ENCODE peak calls at places on chromosomes 2 and 18, in nine cellular contexts. A is A549, F is GM23248, D is aorta, C is tibial artery, B is fibroblast of lung, Y is HL-60, X is substantia nigra, S is neuronal stem cell. N is an unnamed sample.

GRCh38 chr2:236516708-236517107 is 52.9 kb upstream of the ACKR3 start:
- DNase-seq in D (no peak), S (no peak), X (no peak), Y (no peak), C (no peak), A (no peak), F (no peak), B (no peak), N (no peak)

GRCh38 chr2:54482725-54483124 is 26.6 kb downstream of the SPTBN1 start:
- DNase-seq in B (peak), X (no peak), S (peak), Y (no peak), A (no peak), F (peak), C (peak), D (peak), N (no peak)

GRCh38 chr2:218644721-218645120 is 14.7 kb downstream of the ZNF142 start:
- DNase-seq in D (peak), X (no peak), S (no peak), Y (no peak), B (no peak), C (no peak), F (no peak), A (no peak), N (no peak)

GRCh38 chr18:8546677-8547076 is 62.6 kb upstream of the RAB12 start:
- DNase-seq in S (no peak), C (no peak), Y (no peak), D (no peak), A (no peak), X (no peak), B (no peak), F (no peak), N (no peak)

GRCh38 chr2:136013962-136014361 is 28.5 kb upstream of the DARS1 start:
- DNase-seq in B (no peak), X (no peak), C (no peak), D (no peak), A (no peak), F (no peak), Y (no peak), S (no peak), N (no peak)

GRCh38 chr18:76145968-76146367 is 349.1 kb downstream of the ZNF516 start:
- DNase-seq in B (no peak), D (no peak), S (no peak), A (no peak), C (no peak), Y (no peak), X (no peak), F (no peak), N (no peak)

GRCh38 chr2:10162586-10163497 is 40.3 kb downstream of the RRM2 start:
- DNase-seq in Y (no peak), X (peak), D (no peak), C (no peak), B (no peak), A (no peak), F (no peak), S (peak), N (no peak)

GRCh38 chr18:10591891-10592290 is 66.1 kb downstream of the NAPG start:
- DNase-seq in S (no peak), A (no peak), Y (no peak), F (no peak), C (no peak), B (no peak), X (no peak), D (no peak), N (no peak)

GRCh38 chr2:168526641-168527040 is 70.6 kb downstream of the CERS6 start:
- DNase-seq in S (no peak), B (peak), D (no peak), C (peak), X (no peak), A (no peak), Y (no peak), F (peak), N (no peak)

GRCh38 chr2:210169871-210170441 is 1.3 kb downstream of the KANSL1L start:
- DNase-seq in A (no peak), S (no peak), F (peak), X (no peak), D (no peak), C (no peak), B (peak), Y (peak), N (no peak)

GRCh38 chr2:69013837-69014796 is 1.1 kb downstream of the ANTXR1 start:
- DNase-seq in F (peak), S (no peak), D (no peak), B (peak), X (no peak), C (no peak), A (no peak), Y (no peak), N (no peak)

GRCh38 chr2:144682248-144682647 is 162.3 kb upstream of the ZEB2 start:
- DNase-seq in C (no peak), F (no peak), Y (no peak), S (no peak), D (no peak), B (no peak), X (no peak), A (no peak), N (no peak)

GRCh38 chr2:51027968-51028367 is 4.0 kb downstream of the NRXN1 start:
- DNase-seq in Y (no peak), X (no peak), D (no peak), A (no peak), B (no peak), C (no peak), S (no peak), F (no peak), N (no peak)

GRCh38 chr2:207092803-207093202 is 72.9 kb downstream of the KLF7 start:
- DNase-seq in S (no peak), C (no peak), X (no peak), F (no peak), B (peak), Y (no peak), A (no peak), D (no peak), N (no peak)

GRCh38 chr2:207332473-207333212 is 166.9 kb upstream of the KLF7 start:
- DNase-seq in B (no peak), A (no peak), X (no peak), S (no peak), F (no peak), C (no peak), Y (no peak), D (no peak), N (no peak)

GRCh38 chr2:32357545-32358482 is 991 bp downstream of the BIRC6 start:
- DNase-seq in A (no peak), D (peak), S (peak), C (peak), B (peak), F (peak), Y (peak), X (peak), N (peak)

GRCh38 chr18:63451774-63452173 is 25.0 kb upstream of the SERPINB5 start:
- DNase-seq in S (no peak), A (no peak), Y (no peak), F (peak), X (no peak), C (no peak), B (peak), D (no peak), N (no peak)

GRCh38 chr2:194526121-194526520 is 1130.9 kb upstream of the SLC39A10 start:
- DNase-seq in B (no peak), Y (no peak), D (no peak), S (no peak), F (no peak), X (no peak), C (no peak), A (no peak), N (no peak)

GRCh38 chr2:150485114-150485870 is 2.2 kb downstream of the RND3 start:
- DNase-seq in B (peak), C (peak), S (peak), A (peak), X (peak), D (peak), Y (no peak), F (peak), N (peak)

GRCh38 chr2:113263546-113263945 is 15.2 kb downstream of the PAX8 start:
- DNase-seq in X (no peak), C (no peak), B (no peak), S (no peak), D (no peak), A (no peak), Y (no peak), F (no peak), N (no peak)

GRCh38 chr2:43472527-43473194 is 123.2 kb downstream of the THADA start:
- DNase-seq in C (no peak), X (no peak), D (no peak), A (no peak), F (no peak), Y (no peak), S (no peak), B (no peak), N (no peak)

GRCh38 chr2:43220982-43221659 is 5.3 kb downstream of the ZFP36L2 start:
- DNase-seq in S (peak), F (peak), A (no peak), C (peak), Y (peak), X (no peak), B (peak), D (peak), N (peak)

GRCh38 chr2:28401411-28401810 is 8.8 kb downstream of the FOSL2 start:
- DNase-seq in S (no peak), B (no peak), X (no peak), A (no peak), D (peak), Y (no peak), F (peak), C (no peak), N (no peak)

GRCh38 chr2:237280937-237281336 is 133.0 kb downstream of the COL6A3 start:
- DNase-seq in F (peak), B (no peak), A (no peak), X (no peak), D (no peak), S (no peak), C (no peak), Y (no peak), N (no peak)

GRCh38 chr2:73986085-73986680 is 1.5 kb downstream of the TET3 start:
- DNase-seq in A (no peak), X (no peak), C (no peak), Y (no peak), S (no peak), F (no peak), B (no peak), D (no peak), N (no peak)

GRCh38 chr2:170747921-170748320 is 22.3 kb upstream of the ERICH2 start:
- DNase-seq in F (peak), X (no peak), D (no peak), Y (no peak), C (no peak), S (no peak), A (no peak), B (peak), N (no peak)

GRCh38 chr2:98917031-98917459 is 19.0 kb downstream of the CRACDL start:
- DNase-seq in A (peak), F (peak), S (no peak), B (peak), Y (no peak), D (no peak), X (no peak), C (peak), N (no peak)

GRCh38 chr18:49866680-49867079 is 53.3 kb upstream of the ACAA2 start:
- DNase-seq in S (no peak), A (no peak), D (no peak), F (no peak), Y (no peak), B (no peak), C (no peak), X (no peak), N (no peak)

GRCh38 chr2:241443486-241444223 is 64.7 kb downstream of the STK25 start:
- DNase-seq in F (peak), S (no peak), D (no peak), C (no peak), A (no peak), B (peak), X (no peak), Y (peak), N (peak)

GRCh38 chr2:158255257-158255656 is 153.6 kb downstream of the UPP2 start:
- DNase-seq in C (no peak), F (no peak), D (no peak), Y (no peak), A (no peak), S (no peak), B (no peak), X (no peak), N (no peak)

GRCh38 chr2:47379384-47379783 is 23.6 kb upstream of the MSH2 start:
- DNase-seq in X (no peak), D (no peak), S (no peak), A (no peak), F (no peak), C (no peak), B (no peak), Y (no peak), N (no peak)

GRCh38 chr18:76619342-76620315 is 124.6 kb upstream of the ZNF516 start:
- DNase-seq in A (no peak), S (peak), Y (peak), X (peak), B (peak), D (peak), C (peak), F (peak), N (peak)

DNA sequence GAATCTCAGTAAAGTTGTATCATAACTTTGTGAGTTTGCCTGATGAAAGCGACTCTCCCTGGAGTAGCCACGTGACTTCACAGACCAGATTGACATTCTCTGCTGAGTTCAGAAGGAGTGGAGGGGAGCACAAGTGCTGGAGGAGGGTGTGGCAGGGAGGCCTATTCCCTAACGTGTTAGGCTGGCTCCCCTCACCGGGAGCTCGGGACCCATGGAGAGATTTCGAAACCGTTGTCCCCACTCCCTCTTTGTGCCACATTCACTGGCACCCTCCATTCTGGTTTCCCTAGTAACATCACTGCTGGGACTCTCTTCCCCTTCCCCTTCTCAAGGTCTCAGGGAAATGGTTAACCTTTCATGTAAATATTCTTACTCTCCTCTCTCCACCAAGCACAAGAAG is 279.9 kb downstream of the ALPK2 start:
- DNase-seq in B (no peak), D (no peak), S (no peak), C (no peak), A (no peak), Y (no peak), F (no peak), X (no peak), N (no peak)
- H3K27ac ChIP-seq in B (no peak), D (no peak), S (no peak), C (no peak), A (no peak), Y (no peak), F (no peak), X (no peak), N (no peak)

DNA sequence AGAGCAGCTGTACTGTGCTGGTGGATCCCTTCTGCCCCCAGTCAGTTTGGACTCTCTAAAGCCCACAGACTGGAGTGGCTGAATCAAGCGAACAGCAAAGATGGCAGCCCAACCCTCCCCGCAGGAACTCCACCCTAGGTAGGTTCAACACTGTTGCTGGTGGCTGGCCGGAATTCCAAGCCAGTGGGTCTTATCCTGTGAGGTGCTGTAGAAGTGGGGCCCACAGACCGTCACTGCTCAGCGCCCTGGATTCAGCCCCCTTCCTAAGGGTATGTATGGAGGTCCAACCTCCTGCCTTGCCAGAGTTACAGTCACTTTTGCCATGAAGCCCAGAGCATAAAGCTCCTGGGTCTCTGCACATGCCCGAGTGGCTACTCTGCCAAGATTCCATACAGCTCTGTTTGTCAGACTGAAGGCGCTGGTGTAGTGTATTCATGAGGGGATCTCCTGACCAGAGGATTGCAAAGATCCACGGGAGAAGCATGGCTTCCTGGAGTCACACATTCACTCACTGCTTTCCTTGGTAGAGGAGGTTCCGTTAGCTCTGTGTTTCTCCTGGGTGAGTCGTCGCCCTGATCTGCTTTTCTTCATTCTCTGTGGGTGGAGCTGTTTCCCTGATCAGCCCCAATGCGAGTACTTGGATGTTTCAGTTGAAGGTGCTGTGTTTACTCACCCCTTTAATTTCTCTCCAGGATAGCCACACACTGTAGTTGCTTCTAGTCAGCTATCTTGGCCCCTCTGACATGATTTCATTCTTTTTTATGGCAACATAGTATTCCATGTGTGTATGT is 293.6 kb upstream of the THUMPD2 start:
- DNase-seq in X (no peak), Y (no peak), S (no peak), B (no peak), A (no peak), F (no peak), D (no peak), C (no peak), N (no peak)
- H3K27ac ChIP-seq in X (no peak), Y (no peak), S (no peak), B (no peak), A (no peak), F (no peak), D (no peak), C (no peak), N (no peak)

DNA sequence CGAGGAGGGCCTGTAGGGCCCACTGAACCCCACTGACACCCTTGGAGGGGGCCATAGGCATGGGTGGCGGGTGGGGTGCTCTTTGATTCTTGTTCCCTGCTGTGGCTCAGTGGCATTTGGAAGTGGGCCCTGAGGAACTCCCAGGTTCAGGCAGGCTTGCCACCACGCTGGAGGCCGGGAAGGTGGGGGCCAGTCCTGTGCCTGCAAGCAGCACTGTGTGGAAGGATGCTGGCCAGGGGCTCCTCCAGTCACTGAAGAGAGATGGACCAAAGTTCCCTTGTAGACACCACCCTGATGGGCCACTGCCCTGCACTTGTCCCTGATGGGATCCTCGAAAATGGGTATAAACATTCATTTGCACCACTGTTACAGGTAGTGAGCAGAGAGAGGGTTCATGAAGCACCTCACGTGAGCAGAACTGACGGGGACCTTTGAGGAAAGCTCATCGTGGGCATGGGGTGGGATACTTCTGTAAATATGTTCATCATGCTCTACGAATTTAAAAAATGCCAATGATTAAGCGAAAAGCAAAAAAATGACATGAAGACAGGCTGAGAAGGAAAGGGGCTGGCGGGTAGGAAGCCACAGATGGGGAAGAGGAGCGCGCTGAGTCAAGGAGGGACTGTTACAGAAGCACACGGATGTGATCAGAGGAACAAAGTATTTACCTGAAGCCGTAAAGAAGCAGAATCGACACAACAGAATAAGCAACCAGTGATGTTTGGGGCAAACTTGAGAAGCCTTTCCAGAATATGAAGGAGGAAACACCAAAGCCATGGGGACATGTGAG is 45.2 kb upstream of the ASB1 start:
- DNase-seq in F (no peak), A (no peak), C (no peak), D (no peak), X (no peak), Y (peak), B (no peak), S (no peak), N (no peak)
- H3K27ac ChIP-seq in F (no peak), A (no peak), C (no peak), D (no peak), X (no peak), Y (peak), B (no peak), S (no peak), N (no peak)

GRCh38 chr2:42182654-42183308 is 13.6 kb downstream of the EML4 start:
- DNase-seq in C (no peak), S (no peak), D (no peak), Y (no peak), F (no peak), B (no peak), A (no peak), X (no peak), N (no peak)
- H3K27ac ChIP-seq in C (no peak), S (no peak), D (no peak), Y (no peak), F (no peak), B (no peak), A (no peak), X (no peak), N (no peak)

DNA sequence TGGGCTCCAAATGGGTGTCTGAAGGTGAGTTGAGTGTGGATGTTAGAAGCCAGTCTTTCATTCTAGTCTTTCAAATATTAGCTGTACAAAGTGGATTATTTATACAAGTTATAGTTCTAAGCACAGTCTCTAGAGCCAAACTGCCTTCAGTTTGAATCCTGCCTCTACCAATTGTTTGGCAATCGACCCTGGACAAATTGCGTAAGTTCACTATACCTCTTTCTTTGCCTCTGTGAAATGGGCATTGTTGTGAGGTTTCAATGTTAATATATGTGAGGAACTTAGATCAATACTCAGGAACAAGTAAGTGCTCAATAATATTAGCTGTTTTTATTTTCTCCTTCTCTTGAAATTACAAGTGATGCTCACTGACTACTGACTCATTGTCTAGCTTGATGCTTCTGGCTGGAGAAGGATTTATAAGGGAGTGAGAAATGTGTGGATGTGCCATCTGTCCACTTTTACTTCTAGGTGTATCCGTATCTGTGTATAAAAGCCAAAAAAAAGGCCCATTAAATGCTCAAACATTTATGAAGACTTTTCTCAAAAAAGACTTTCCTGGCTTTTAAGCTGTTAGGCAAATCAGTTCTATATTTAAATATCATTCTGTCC is 48.1 kb upstream of the RAPH1 start:
- DNase-seq in F (peak), X (no peak), Y (no peak), S (no peak), C (no peak), D (no peak), A (no peak), B (no peak), N (no peak)
- H3K27ac ChIP-seq in F (peak), X (no peak), Y (no peak), S (no peak), C (peak), D (peak), A (peak), B (no peak), N (peak)

DNA sequence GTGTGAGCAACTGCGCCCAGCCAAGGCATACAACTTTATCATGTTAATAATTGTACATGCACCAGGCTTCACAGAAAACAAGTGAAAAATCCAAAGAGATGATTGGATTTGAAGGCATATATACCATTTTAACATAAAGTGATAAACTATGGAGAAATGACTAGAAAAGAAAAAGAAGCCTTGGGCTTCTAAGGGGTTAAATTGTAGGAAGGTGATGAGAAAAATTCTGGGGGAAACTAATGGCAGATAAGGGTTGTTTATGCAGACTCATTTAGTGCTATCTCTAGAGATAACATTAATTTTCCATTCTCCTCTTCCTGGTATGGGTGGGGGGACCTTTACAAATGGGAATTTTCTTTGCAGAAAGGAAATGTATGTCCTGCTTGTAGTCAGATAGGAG is 154.0 kb downstream of the TMEM17 start:
- DNase-seq in X (no peak), S (no peak), A (no peak), B (no peak), D (no peak), C (no peak), F (no peak), Y (no peak), N (no peak)
- H3K27ac ChIP-seq in X (no peak), S (no peak), A (no peak), B (no peak), D (no peak), C (no peak), F (no peak), Y (no peak), N (no peak)

N was measured in left ventricle myocardium inferior.